ENCODE peak calls at places on chromosomes 2 and 18, in eight cellular contexts. V is A673, F is right cardiac atrium, X is MM.1S, Q is A549, A is fibroblast of lung, T is astrocyte, J is cardiac muscle cell. H is an unnamed sample. For H3K4me1 and H3K9me3, the result is how much of the 10 kb centered on the place peaks cover.

GRCh38 chr18:35201502-35201901 is 39.3 kb upstream of the ZNF397 start:
- DNase-seq in V (no peak), F (no peak), X (no peak), Q (no peak), A (no peak), T (no peak), J (no peak), H (no peak)

GRCh38 chr2:152847067-152847466 is 128.6 kb downstream of the ARL6IP6 start:
- DNase-seq in V (peak), F (no peak), X (no peak), Q (peak), A (peak), T (peak), J (no peak), H (no peak)

GRCh38 chr2:219116776-219117646 is 43.6 kb downstream of the NHEJ1 start:
- DNase-seq in V (no peak), F (no peak), X (no peak), Q (no peak), A (no peak), T (no peak), J (no peak), H (no peak)

GRCh38 chr18:10123006-10123950 is 209.5 kb downstream of the VAPA start:
- DNase-seq in V (no peak), F (no peak), X (no peak), Q (no peak), A (peak), T (peak), J (no peak), H (no peak)

GRCh38 chr2:85329181-85329651 is 1.4 kb upstream of the TGOLN2 start:
- DNase-seq in V (no peak), F (no peak), X (no peak), Q (no peak), A (no peak), T (no peak), J (no peak), H (no peak)

GRCh38 chr18:7438631-7439030 is 128.5 kb upstream of the PTPRM start:
- DNase-seq in V (no peak), F (no peak), X (no peak), Q (no peak), A (no peak), T (no peak), J (no peak), H (no peak)

GRCh38 chr2:2880938-2881337 is 496.7 kb downstream of the EIPR1 start:
- DNase-seq in V (no peak), F (no peak), X (no peak), Q (no peak), A (no peak), T (no peak), J (no peak), H (no peak)

GRCh38 chr2:172247203-172247602 is 144.5 kb upstream of the DLX2 start:
- DNase-seq in V (no peak), F (no peak), X (no peak), Q (no peak), A (no peak), T (no peak), J (no peak), H (no peak)

GRCh38 chr2:128403814-128404708 is 85.4 kb upstream of the HS6ST1 start:
- DNase-seq in V (no peak), F (no peak), X (no peak), Q (no peak), A (no peak), T (no peak), J (no peak), H (no peak)

GRCh38 chr2:241877197-241877685 is 7.7 kb downstream of the RTP5 start:
- DNase-seq in V (no peak), F (peak), X (no peak), Q (no peak), A (no peak), T (no peak), J (no peak), H (no peak)

GRCh38 chr2:107529146-107529545 is 297.5 kb upstream of the RGPD4 start:
- DNase-seq in V (no peak), F (peak), X (no peak), Q (no peak), A (no peak), T (no peak), J (peak), H (no peak)

GRCh38 chr2:179017958-179018357 is 32.0 kb downstream of the CCDC141 start:
- DNase-seq in V (no peak), F (no peak), X (no peak), Q (no peak), A (no peak), T (no peak), J (no peak), H (no peak)

GRCh38 chr2:16069933-16070647 is 129.7 kb downstream of the MYCN start:
- DNase-seq in V (no peak), F (peak), X (no peak), Q (no peak), A (no peak), T (no peak), J (no peak), H (no peak)

GRCh38 chr18:79186649-79187048 is 117.5 kb downstream of the ATP9B start:
- DNase-seq in V (no peak), F (no peak), X (peak), Q (no peak), A (no peak), T (no peak), J (no peak), H (no peak)

GRCh38 chr18:79195716-79196683 is 126.8 kb downstream of the ATP9B start:
- DNase-seq in V (no peak), F (no peak), X (no peak), Q (no peak), A (no peak), T (no peak), J (no peak), H (no peak)

GRCh38 chr18:79191956-79192355 is 122.8 kb downstream of the ATP9B start:
- DNase-seq in V (no peak), F (no peak), X (peak), Q (no peak), A (no peak), T (no peak), J (no peak), H (no peak)

GRCh38 chr18:79193826-79194225 is 124.6 kb downstream of the ATP9B start:
- DNase-seq in V (no peak), F (no peak), X (no peak), Q (no peak), A (no peak), T (no peak), J (no peak), H (no peak)

GRCh38 chr18:79191418-79191817 is 122.2 kb downstream of the ATP9B start:
- DNase-seq in V (no peak), F (no peak), X (no peak), Q (no peak), A (no peak), T (no peak), J (no peak), H (no peak)
- H3K4me1 ChIP-seq in V (under half), F (under half), X (under half), Q (under half), A (under half), T (under half), J (under half), H (under half)

GRCh38 chr2:73113634-73113958 is 848 bp upstream of the RAB11FIP5 start:
- DNase-seq in V (no peak), F (no peak), X (no peak), Q (peak), A (no peak), T (peak), J (no peak), H (no peak)
- H3K27ac ChIP-seq in V (no peak), F (peak), X (peak), Q (peak), A (peak), T (peak), J (no peak), H (no peak)

DNA sequence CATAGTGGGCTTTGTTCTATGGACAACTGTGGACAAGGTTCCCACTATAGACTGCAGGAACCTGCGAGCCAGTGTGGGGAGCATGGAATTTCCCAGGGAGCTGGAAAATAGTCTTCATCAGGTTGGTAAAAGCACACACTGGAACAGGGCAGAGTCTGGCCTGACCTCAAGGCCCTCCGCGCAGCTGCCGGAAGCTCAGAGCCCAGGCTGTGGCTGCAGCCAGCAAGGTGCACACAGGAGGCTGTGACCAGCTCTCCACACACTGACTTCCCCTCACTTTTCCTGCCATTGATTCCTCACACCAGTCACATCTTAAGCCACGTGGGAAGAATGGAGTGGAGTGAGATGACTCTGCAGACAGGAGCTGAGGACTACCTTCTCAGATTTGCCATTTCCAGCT is 19.1 kb downstream of the MAL start:
- DNase-seq in V (no peak), F (no peak), X (no peak), Q (no peak), A (no peak), T (no peak), J (no peak), H (no peak)
- H3K9me3 ChIP-seq in V (under half), F (under half), X (under half), Q (under half), A (under half), T (under half), J (under half), H (under half)

DNA sequence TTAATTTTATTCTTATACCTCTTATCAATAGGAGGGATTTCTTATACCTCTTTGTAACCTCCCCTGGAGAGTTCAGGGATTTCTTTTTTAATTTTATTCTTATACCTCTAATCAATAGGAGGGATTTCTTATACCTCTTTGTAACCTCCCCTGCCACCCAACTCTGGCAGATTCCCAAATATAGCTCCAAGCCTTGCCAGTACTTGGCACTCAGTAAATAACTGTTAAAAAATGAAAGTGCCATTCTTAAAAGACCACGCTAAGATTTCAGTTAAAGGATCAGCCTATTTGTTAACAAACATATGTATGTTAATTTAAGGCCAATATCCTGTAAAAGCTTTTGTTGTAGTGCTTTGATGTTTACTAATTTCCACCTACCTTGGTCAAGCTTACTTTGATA is 4.8 kb downstream of the RNF149 start:
- DNase-seq in V (no peak), F (no peak), X (no peak), Q (no peak), A (no peak), T (no peak), J (no peak), H (no peak)
- H3K4me1 ChIP-seq in V (under half), F (under half), X (under half), Q (under half), A (under half), T (under half), J (half or more), H (under half)

GRCh38 chr18:26356045-26356785 is 130.0 kb downstream of the TAF4B start:
- DNase-seq in V (no peak), F (no peak), X (peak), Q (no peak), A (no peak), T (no peak), J (no peak), H (no peak)
- H3K27ac ChIP-seq in V (no peak), F (no peak), X (peak), Q (no peak), A (no peak), T (no peak), J (no peak), H (no peak)

DNA sequence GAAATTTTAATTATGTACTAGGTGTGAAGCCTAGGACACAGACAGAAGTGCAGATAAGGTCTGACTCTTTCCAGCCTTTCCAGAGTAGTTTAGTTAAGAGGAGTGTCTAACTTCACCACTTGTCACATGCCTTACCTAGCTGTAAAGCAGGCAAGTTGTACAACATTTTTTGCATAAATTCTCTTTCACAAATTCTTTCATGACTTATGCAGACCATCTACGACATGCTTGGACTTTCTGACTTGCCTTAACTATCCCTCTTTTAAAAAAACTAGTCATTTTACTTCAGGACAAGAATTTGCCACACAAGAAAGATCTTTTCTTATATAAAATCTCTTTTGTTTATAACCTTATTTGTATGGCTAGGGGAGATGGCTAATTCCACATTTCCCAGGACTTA is 1273.6 kb upstream of the SLC39A10 start:
- DNase-seq in V (peak), F (no peak), X (no peak), Q (peak), A (no peak), T (no peak), J (peak), H (peak)
- H3K9me3 ChIP-seq in V (under half), F (under half), X (under half), Q (under half), A (under half), T (under half), J (under half), H (under half)

DNA sequence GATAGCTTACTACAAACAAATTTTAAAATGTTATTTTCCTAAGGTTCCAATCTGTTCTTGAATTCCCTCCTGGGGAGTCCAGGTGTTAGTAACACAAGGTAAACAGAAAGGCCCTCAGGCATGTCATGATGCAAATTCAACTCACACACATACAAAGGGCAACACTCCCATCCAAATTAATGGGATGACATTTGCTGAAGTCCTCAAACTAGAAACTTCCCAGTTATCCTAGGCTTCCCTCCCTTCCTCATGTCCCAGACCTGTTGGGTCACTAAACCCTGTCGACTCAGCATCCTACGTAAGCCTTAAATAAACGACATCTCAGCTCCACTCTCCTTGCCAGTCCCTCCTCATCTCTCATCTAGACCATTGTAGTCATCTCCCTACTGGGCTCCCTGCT is 85.1 kb downstream of the GREB1L start:
- DNase-seq in V (no peak), F (no peak), X (no peak), Q (no peak), A (no peak), T (no peak), J (no peak), H (no peak)
- H3K4me1 ChIP-seq in V (under half), F (under half), X (under half), Q (under half), A (under half), T (under half), J (under half), H (under half)